ENCODE peak calls at places on chromosomes 3 and 15, in seven cellular contexts. T is iPS DF 19.7; K is ecto neural progenitor cell; M is AG04450; V is stimulated activated CD8-positive, alpha-beta memory T cell treated with anti-CD3 and anti-CD28 coated beads, Interleukin-4, amount 100 ng/mL, for 1 hour; I is astrocyte of the cerebellum; B is epithelial cell of esophagus. U is an unnamed sample.
A peak's percentile ranks its signal among the peaks of the same experiment; 100 is the strongest.

GRCh38 chr3:103052236-103052830 is 617.5 kb downstream of the ZPLD1 start:
- DNase-seq in K (no peak), M (no peak), B (peak; percentile 4), T (no peak), V (no peak), I (no peak), U (no peak)

GRCh38 chr3:195806211-195806915 is 5.4 kb downstream of the MUC4 start:
- DNase-seq in I (no peak), B (no peak), K (no peak), M (no peak), V (no peak), T (peak; percentile 95), U (no peak)

GRCh38 chr15:41078125-41078524 is 38.0 kb downstream of the INO80 start:
- DNase-seq in I (no peak), M (no peak), B (no peak), T (no peak), V (no peak), K (no peak), U (no peak)

GRCh38 chr3:73868688-73869315 is 244.1 kb upstream of the PDZRN3 start:
- DNase-seq in V (no peak), M (peak; percentile 3), K (no peak), B (peak; percentile 48), I (peak; percentile 36), T (no peak), U (no peak)

GRCh38 chr3:41065340-41065739 is 134.0 kb upstream of the CTNNB1 start:
- DNase-seq in T (no peak), V (no peak), B (no peak), K (no peak), I (no peak), M (no peak), U (no peak)

GRCh38 chr3:114973576-114973975 is 173.5 kb downstream of the ZBTB20 start:
- DNase-seq in V (no peak), I (no peak), B (no peak), T (no peak), M (no peak), K (no peak), U (no peak)

GRCh38 chr15:73908030-73908821 is 18.0 kb upstream of the LOXL1 start:
- DNase-seq in M (no peak), K (peak; percentile 88), T (no peak), B (peak; percentile 77), V (peak; percentile 44), I (peak; percentile 55), U (no peak)

GRCh38 chr15:92962914-92963313 is 62.8 kb downstream of the CHD2 start:
- DNase-seq in K (no peak), I (no peak), B (no peak), M (no peak), T (no peak), V (no peak), U (no peak)

GRCh38 chr3:37988931-37989525 is 1.6 kb upstream of the VILL start:
- DNase-seq in M (no peak), B (no peak), V (no peak), I (no peak), T (no peak), K (no peak), U (no peak)

GRCh38 chr3:39383913-39384664 is 919 bp downstream of the SLC25A38 start:
- DNase-seq in B (peak; percentile 96), V (peak; percentile 86), I (peak; percentile 71), M (peak; percentile 67), T (peak; percentile 67), K (peak; percentile 97), U (no peak)

GRCh38 chr3:182405752-182406151 is 387.6 kb upstream of the ATP11B start:
- DNase-seq in B (peak; percentile 34), I (no peak), K (no peak), M (no peak), T (no peak), V (no peak), U (no peak)

GRCh38 chr15:31133890-31134289 is 32.4 kb upstream of the TRPM1 start:
- DNase-seq in I (no peak), M (no peak), V (no peak), T (no peak), B (no peak), K (no peak), U (no peak)

GRCh38 chr3:169404491-169404890 is 259.0 kb downstream of the MECOM start:
- DNase-seq in T (no peak), V (no peak), I (no peak), B (no peak), K (peak; percentile 49), M (no peak), U (no peak)

GRCh38 chr15:67843571-67844387 is 3.9 kb upstream of the RNU6-1 start:
- DNase-seq in V (no peak), I (no peak), K (peak; percentile 90), T (no peak), M (no peak), B (no peak), U (no peak)

GRCh38 chr15:101428758-101429157 is 60.7 kb downstream of the PCSK6 start:
- DNase-seq in T (no peak), K (no peak), I (no peak), M (no peak), V (no peak), B (no peak), U (no peak)

GRCh38 chr3:46844851-46845250 is 18.4 kb downstream of the MYL3 start:
- DNase-seq in I (no peak), K (peak; percentile 56), M (no peak), B (no peak), T (no peak), V (no peak), U (no peak)

GRCh38 chr3:172564499-172564898 is 41.3 kb upstream of the TNFSF10 start:
- DNase-seq in I (no peak), M (no peak), K (no peak), B (no peak), T (no peak), V (no peak), U (no peak)

GRCh38 chr3:60017631-60018030 is 967.8 kb upstream of the CFAP20DC start:
- DNase-seq in K (no peak), T (no peak), M (no peak), I (peak; percentile 93), B (peak; percentile 31), V (peak; percentile 17), U (no peak)

GRCh38 chr15:66740802-66741201 is 38.8 kb downstream of the SMAD6 start:
- DNase-seq in V (no peak), B (no peak), I (no peak), K (no peak), M (no peak), T (no peak), U (no peak)

GRCh38 chr15:80982205-80982604 is 7.4 kb downstream of the MESD start:
- DNase-seq in M (no peak), I (no peak), K (no peak), T (no peak), V (no peak), B (no peak), U (no peak)

GRCh38 chr3:127805026-127805753 is 17.1 kb downstream of the MGLL start:
- DNase-seq in K (no peak), M (no peak), I (no peak), T (no peak), V (no peak), B (no peak), U (no peak)

GRCh38 chr3:15714448-15714847 is 83.3 kb downstream of the ANKRD28 start:
- DNase-seq in I (no peak), T (no peak), V (no peak), B (no peak), K (no peak), M (no peak), U (no peak)

GRCh38 chr3:140387244-140387643 is 290.6 kb upstream of the TRIM42 start:
- DNase-seq in M (no peak), I (no peak), T (no peak), B (no peak), K (no peak), V (no peak), U (no peak)

GRCh38 chr15:67303490-67304363 is 49.1 kb downstream of the IQCH start:
- DNase-seq in I (peak; percentile 35), V (no peak), M (no peak), K (no peak), B (peak; percentile 69), T (no peak), U (no peak)

U was measured in KG1.